ENCODE peak calls at places on chromosomes 11 and 22, in four cellular contexts. P is cardiac muscle cell, I is heart right ventricle, B is heart left ventricle. R is an unnamed sample.
A peak's percentile ranks its signal among the peaks of the same experiment; 100 is the strongest.

GRCh38 chr11:131511794-131512193 is 141.4 kb downstream of the NTM start:
- DNase-seq in P (peak; percentile 54), B (no peak), I (no peak), R (no peak)

GRCh38 chr11:57358543-57358961 is 20.4 kb downstream of the P2RX3 start:
- DNase-seq in B (peak; percentile 51), I (no peak), P (no peak), R (no peak)

GRCh38 chr11:103537904-103538502 is 428.8 kb downstream of the DYNC2H1 start:
- DNase-seq in B (no peak), P (no peak), I (no peak), R (no peak)

GRCh38 chr11:7548659-7549283 is 35.0 kb downstream of the PPFIBP2 start:
- DNase-seq in I (no peak), B (no peak), P (peak; percentile 46), R (no peak)

GRCh38 chr22:41909290-41910049 is 5.4 kb downstream of the SHISA8 start:
- DNase-seq in I (no peak), B (no peak), P (no peak), R (no peak)

GRCh38 chr11:69352715-69353325 is 58.9 kb downstream of the MYEOV start:
- DNase-seq in P (no peak), I (no peak), B (no peak), R (peak; percentile 9)

GRCh38 chr11:68406318-68407313 is 53.9 kb upstream of the PPP6R3 start:
- DNase-seq in B (no peak), P (no peak), I (no peak), R (peak; percentile 67)

GRCh38 chr11:17730608-17731462 is 3.7 kb upstream of the KCNC1 start:
- DNase-seq in P (peak; percentile 83), I (peak; percentile 81), B (peak; percentile 85), R (peak; percentile 72)

GRCh38 chr11:132496341-132496740 is 1036.0 kb downstream of the OPCML start:
- DNase-seq in B (no peak), I (no peak), P (no peak), R (no peak)

GRCh38 chr22:39208013-39208680 is 36.6 kb downstream of the PDGFB start:
- DNase-seq in B (no peak), P (no peak), I (no peak), R (peak; percentile 24)

GRCh38 chr11:70068345-70068744 is 9.8 kb upstream of the ANO1 start:
- DNase-seq in P (no peak), I (no peak), B (no peak), R (no peak)

GRCh38 chr11:126793596-126793995 is 207.0 kb downstream of the KIRREL3 start:
- DNase-seq in P (no peak), I (no peak), B (no peak), R (no peak)

GRCh38 chr22:44337658-44338004 is 24.9 kb upstream of the SHISAL1 start:
- DNase-seq in B (peak; percentile 74), P (peak; percentile 47), I (no peak), R (no peak)

GRCh38 chr11:120129570-120129969 is 8.3 kb downstream of the TRIM29 start:
- DNase-seq in P (no peak), I (no peak), B (no peak), R (peak; percentile 35)

GRCh38 chr22:42376721-42377177 is 55.5 kb downstream of the NFAM1 start:
- DNase-seq in B (peak; percentile 82), I (peak; percentile 73), P (peak; percentile 86), R (peak; percentile 73)

GRCh38 chr11:86608251-86608799 is 64.1 kb downstream of the ME3 start:
- DNase-seq in B (peak; percentile 58), I (peak; percentile 68), P (peak; percentile 61), R (peak; percentile 48)

GRCh38 chr11:25319068-25319467 is 822.2 kb downstream of the LUZP2 start:
- DNase-seq in I (no peak), B (no peak), P (no peak), R (no peak)

GRCh38 chr11:71238941-71239340 is 13.4 kb downstream of the SHANK2 start:
- DNase-seq in B (no peak), P (no peak), I (no peak), R (no peak)

GRCh38 chr22:22578702-22579424 is 19.8 kb upstream of the PRAME start:
- DNase-seq in I (peak; percentile 28), P (no peak), B (peak; percentile 51), R (no peak)

GRCh38 chr11:1733716-1734351 is 16.6 kb downstream of the IFITM10 start:
- DNase-seq in I (no peak), P (no peak), B (no peak), R (no peak)

GRCh38 chr11:86099727-86100320 is 30.9 kb upstream of the PICALM start:
- DNase-seq in P (no peak), I (no peak), B (no peak), R (no peak)

GRCh38 chr11:73866095-73866579 is 10.5 kb downstream of the COA4 start:
- DNase-seq in B (no peak), P (no peak), I (no peak), R (no peak)

GRCh38 chr22:35561796-35562526 is 21.3 kb downstream of the RASD2 start:
- DNase-seq in P (no peak), I (no peak), B (no peak), R (no peak)

GRCh38 chr11:57761301-57762234 is at the start of gene CTNND1:
- DNase-seq in I (peak; percentile 75), B (peak; percentile 93), P (peak; percentile 95), R (peak; percentile 83)

GRCh38 chr11:65859812-65860277 is 388 bp upstream of the MUS81 start:
- DNase-seq in I (no peak), P (no peak), B (no peak), R (no peak)

GRCh38 chr11:126007263-126007662 is 55.4 kb downstream of the CDON start:
- DNase-seq in I (no peak), P (no peak), B (no peak), R (no peak)

GRCh38 chr11:129625930-129626329 is 189.7 kb upstream of the TMEM45B start:
- DNase-seq in P (no peak), B (no peak), I (no peak), R (no peak)

GRCh38 chr11:33643167-33643817 is 57.3 kb downstream of the C11orf91 start:
- DNase-seq in I (no peak), B (no peak), P (no peak), R (no peak)

GRCh38 chr22:36027579-36027959 is 1.1 kb downstream of the RBFOX2 start:
- DNase-seq in I (no peak), P (no peak), B (no peak), R (no peak)

GRCh38 chr11:8699903-8700302 is 17.3 kb downstream of the RPL27A start:
- DNase-seq in I (peak; percentile 45), P (no peak), B (peak; percentile 46), R (no peak)

GRCh38 chr11:71962428-71963038 is 33.7 kb downstream of the RNF121 start:
- DNase-seq in P (no peak), B (no peak), I (no peak), R (no peak)

GRCh38 chr11:83666149-83666548 is 380.0 kb upstream of the CCDC90B start:
- DNase-seq in P (no peak), I (no peak), B (no peak), R (no peak)

DNA sequence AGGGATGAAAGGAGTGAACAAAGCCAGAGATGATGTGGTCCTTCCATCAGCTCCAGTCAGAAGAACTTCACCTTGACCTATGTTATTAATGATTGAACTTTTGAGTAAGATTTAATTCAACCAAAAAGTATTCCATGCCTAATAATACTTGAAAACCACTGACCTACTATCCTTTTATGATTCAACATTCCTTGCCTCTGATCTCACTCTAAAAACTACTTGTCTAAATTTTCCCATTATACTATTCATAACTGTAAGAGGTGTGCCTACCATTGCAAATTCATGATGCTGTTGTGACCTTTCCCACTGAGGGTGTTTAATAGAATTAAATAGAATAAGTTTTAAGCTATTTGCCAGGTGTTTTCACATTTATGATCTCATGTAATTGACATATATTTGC is 164.7 kb upstream of the GUCY1A2 start:
- DNase-seq in I (no peak), B (no peak), P (no peak), R (no peak)
- H3K27ac ChIP-seq in I (no peak overlapping the region), B (no peak overlapping the region), P (no peak overlapping the region), R (no peak overlapping the region)

GRCh38 chr11:134500621-134501020 is 88.6 kb upstream of the B3GAT1 start:
- DNase-seq in B (no peak), P (no peak), I (no peak), R (no peak)
- TF ChIP-seq CTCF in B (no peak), P (no peak), I (no peak), R (no peak)

DNA sequence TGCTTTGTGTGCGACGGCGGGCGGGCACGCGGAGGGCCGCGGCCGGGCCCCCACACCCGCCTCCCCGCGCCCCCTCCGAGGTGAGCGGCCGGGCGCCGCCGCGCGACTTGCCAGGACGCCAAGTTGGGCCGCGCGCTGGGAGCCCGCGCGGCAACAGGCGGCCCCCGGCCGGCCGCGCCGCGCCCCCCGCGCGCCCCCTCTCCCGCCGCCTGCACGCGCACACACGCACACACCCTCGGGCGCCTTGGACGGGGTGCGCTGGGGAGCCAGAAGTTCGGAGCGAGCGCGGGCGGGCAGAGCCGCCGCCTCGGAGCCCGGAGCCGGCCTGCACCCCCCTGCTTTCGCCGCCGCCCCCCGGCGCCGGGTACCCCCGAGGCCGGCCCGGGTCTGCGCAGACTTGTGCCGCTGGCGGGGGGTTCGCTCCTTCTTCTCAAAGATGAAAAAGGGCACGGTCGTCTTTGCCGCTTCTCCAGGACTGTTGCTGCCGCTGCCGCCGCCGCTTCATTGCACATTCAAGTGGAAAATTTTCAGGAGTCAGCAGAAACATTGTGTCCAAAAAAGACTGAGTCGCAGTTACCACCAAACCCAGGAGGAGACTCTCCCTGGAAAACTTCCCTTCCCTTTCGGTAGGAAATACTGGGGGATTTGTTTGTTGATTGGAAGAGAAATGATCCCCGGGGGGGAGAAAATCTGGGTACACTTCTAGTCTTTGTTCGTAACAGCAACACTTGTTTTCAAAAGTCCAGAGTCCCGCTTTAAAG is 895 bp downstream of the TEAD1 start:
- DNase-seq in B (peak; percentile 56), I (peak; percentile 41), P (peak; percentile 68), R (peak; percentile 50)
- H3K27ac ChIP-seq in B (peak overlapping the region; percentile 96), I (peak overlapping the region; percentile 97), P (peak overlapping the region; percentile 100), R (peak overlapping the region; percentile 93)

GRCh38 chr22:23912293-23912903 is 18.2 kb downstream of the MIF start:
- DNase-seq in I (no peak), B (no peak), P (no peak), R (no peak)

GRCh38 chr22:23913661-23914353 is 19.6 kb downstream of the MIF start:
- DNase-seq in I (peak; percentile 100), P (peak; percentile 98), B (peak; percentile 100), R (peak; percentile 100)

GRCh38 chr22:23913306-23913660 is 19.1 kb downstream of the MIF start:
- DNase-seq in I (no peak), B (no peak), P (no peak), R (no peak)

GRCh38 chr22:23911318-23911980 is 17.3 kb downstream of the MIF start:
- DNase-seq in B (no peak), P (no peak), I (no peak), R (no peak)

GRCh38 chr22:23915230-23915754 is 21.1 kb downstream of the MIF start:
- DNase-seq in B (no peak), I (no peak), P (no peak), R (no peak)
- TF ChIP-seq CTCF in B (no peak), I (no peak), P (no peak), R (no peak)

R was measured in lower lobe of right lung.